ENCODE peak calls at places on chromosomes 7 and 10, in seven cellular contexts. F is endothelial cell of umbilical vein, D is brain microvascular endothelial cell, X is heart left ventricle, R is body of pancreas, P is progenitor cell of endocrine pancreas, U is tibial nerve. Q is an unnamed sample.

GRCh38 chr10:7205656-7206055 is 205.2 kb downstream of the SFMBT2 start:
- DNase-seq in X (peak), D (no peak), F (no peak), P (no peak), U (no peak), R (no peak), Q (no peak)

GRCh38 chr10:30736685-30737232 is 107.2 kb upstream of the LYZL2 start:
- DNase-seq in F (peak), X (peak), D (peak), U (no peak), R (peak), P (no peak), Q (no peak)

GRCh38 chr7:147833549-147833948 is 757.0 kb upstream of the C7orf33 start:
- DNase-seq in X (no peak), U (no peak), F (no peak), R (no peak), P (no peak), D (no peak), Q (no peak)

GRCh38 chr7:141231018-141231792 is 157.3 kb downstream of the TMEM178B start:
- DNase-seq in P (no peak), R (peak), U (no peak), F (no peak), D (peak), X (no peak), Q (peak)

GRCh38 chr10:70323143-70323696 is 39.4 kb upstream of the NPFFR1 start:
- DNase-seq in U (no peak), R (no peak), F (no peak), P (no peak), X (no peak), D (no peak), Q (no peak)

GRCh38 chr10:102220612-102221011 is 5.5 kb upstream of the ELOVL3 start:
- DNase-seq in X (no peak), F (no peak), D (no peak), P (no peak), R (no peak), U (no peak), Q (no peak)

GRCh38 chr7:106693659-106694353 is 32.8 kb upstream of the CCDC71L start:
- DNase-seq in F (no peak), D (no peak), R (no peak), X (no peak), P (no peak), U (no peak), Q (no peak)

GRCh38 chr7:76513817-76514799 is 3.8 kb downstream of the UPK3B start:
- DNase-seq in P (no peak), X (peak), R (no peak), F (no peak), U (no peak), D (no peak), Q (no peak)

GRCh38 chr7:1670894-1671875 is 1.1 kb downstream of the ELFN1 start:
- DNase-seq in R (peak), U (peak), P (peak), D (no peak), X (no peak), F (no peak), Q (no peak)

GRCh38 chr7:1672851-1673486 is 2.9 kb downstream of the ELFN1 start:
- DNase-seq in U (peak), D (no peak), P (peak), R (peak), X (no peak), F (no peak), Q (peak)

GRCh38 chr7:1673581-1674102 is 3.6 kb downstream of the ELFN1 start:
- DNase-seq in R (peak), U (peak), P (peak), F (no peak), D (no peak), X (no peak), Q (no peak)

GRCh38 chr7:1669954-1670893 is at the start of gene ELFN1:
- DNase-seq in R (peak), X (no peak), F (no peak), D (no peak), P (peak), U (no peak), Q (peak)

DNA sequence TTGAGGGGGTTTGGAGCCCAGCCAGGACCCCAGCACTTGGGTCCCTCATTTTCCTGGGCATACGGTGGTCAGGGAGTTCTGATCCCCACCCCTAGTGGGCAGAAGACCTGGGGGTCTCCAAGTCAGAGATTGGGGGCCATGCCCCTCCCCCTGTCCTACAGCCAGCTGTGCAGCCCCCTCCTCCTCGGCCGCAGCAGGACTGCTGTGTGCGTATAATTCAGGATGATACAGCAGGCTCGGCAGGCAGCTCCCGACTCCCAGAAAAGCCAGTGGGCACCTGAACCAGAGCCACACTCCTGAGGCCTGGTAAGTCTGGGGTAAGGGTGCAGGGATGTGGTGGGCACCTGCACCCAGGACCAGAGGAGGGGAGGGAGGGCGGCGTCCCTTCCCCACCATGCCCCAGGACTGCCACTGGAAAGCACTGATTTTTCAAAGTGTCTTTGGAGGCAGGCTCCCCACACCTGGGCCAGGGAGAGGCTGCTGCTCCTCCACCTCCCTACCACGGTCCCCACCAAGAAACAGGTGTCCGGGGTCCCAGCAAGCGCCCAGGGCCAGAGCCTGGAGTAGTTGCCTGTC is 1.9 kb downstream of the ELFN1 start:
- DNase-seq in X (no peak), R (peak), D (no peak), U (no peak), F (no peak), P (peak), Q (no peak)
- TF ChIP-seq CTCF in X (no peak), R (no peak), D (no peak), U (no peak), F (no peak), P (no peak), Q (no peak)

GRCh38 chr7:27936244-27937102 is 196.5 kb downstream of the TAX1BP1 start:
- DNase-seq in X (no peak), P (no peak), U (no peak), F (no peak), D (no peak), R (no peak), Q (no peak)
- TF ChIP-seq CTCF in X (no peak), P (no peak), U (no peak), F (no peak), D (no peak), R (no peak), Q (no peak)

GRCh38 chr10:113780681-113781250 is 29.3 kb downstream of the PLEKHS1 start:
- DNase-seq in D (no peak), U (no peak), X (no peak), R (no peak), P (no peak), F (no peak), Q (no peak)
- TF ChIP-seq CTCF in D (peak), U (no peak), X (no peak), R (no peak), P (no peak), F (no peak), Q (no peak)

GRCh38 chr7:134613623-134614347 is 32.9 kb upstream of the BPGM start:
- DNase-seq in D (peak), U (no peak), X (no peak), R (no peak), F (peak), P (no peak), Q (no peak)
- TF ChIP-seq CTCF in D (no peak), U (no peak), X (no peak), R (no peak), F (no peak), P (no peak), Q (no peak)

DNA sequence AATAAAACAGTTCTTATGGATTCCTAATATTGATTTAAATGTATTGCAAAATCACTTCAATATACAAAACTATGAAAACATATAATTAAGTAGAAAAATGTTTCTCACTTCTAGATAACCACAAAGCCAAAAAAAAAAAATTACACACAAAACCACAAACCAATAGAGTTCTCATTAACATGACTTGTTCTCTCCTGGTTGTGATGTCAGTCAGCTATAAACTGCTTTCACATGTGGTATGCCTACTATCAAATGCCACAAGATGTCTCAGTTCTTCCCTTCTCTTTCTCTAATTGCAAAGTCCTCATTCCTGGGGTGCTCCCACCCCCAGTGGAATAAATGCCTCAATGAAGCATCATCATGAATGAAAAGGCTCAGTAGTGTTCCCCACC is 16.6 kb downstream of the GNAI1 start:
- DNase-seq in P (no peak), X (no peak), R (no peak), F (no peak), D (no peak), U (no peak), Q (no peak)
- TF ChIP-seq CTCF in P (no peak), X (no peak), R (no peak), F (no peak), D (no peak), U (no peak), Q (no peak)

DNA sequence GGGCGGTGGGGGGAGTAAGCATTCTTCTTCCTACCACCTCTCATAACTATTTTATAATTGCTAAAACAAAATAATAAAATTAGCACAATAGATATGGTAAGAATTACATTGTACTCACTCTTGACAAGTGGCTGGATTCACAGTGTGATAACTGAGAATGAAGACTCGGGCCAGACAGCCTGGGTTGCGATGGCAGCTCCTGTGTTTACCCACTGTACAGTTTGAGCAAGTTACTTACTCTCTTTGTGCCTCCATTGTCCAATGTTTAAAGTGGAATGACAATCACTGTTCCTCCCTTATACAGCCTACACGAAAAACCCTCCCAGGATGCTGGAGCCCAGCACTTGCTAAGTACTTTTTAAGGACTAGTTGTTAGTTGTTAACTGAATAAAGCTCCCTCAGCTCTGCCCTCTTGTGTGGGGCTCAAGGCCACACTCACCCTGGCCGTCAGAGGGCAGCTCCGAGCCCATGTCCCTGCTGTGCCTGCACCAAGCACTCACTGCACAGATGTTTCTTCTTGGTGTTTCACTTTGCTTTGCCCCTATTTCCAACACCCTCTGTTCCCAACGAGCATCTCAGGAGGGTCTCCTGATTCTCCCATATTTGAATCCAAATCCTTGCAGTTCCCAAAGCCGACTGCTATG is 56.4 kb upstream of the NPS start:
- DNase-seq in P (no peak), X (no peak), R (no peak), U (no peak), F (no peak), D (peak), Q (no peak)
- TF ChIP-seq CTCF in P (peak), X (no peak), R (no peak), U (no peak), F (no peak), D (peak), Q (no peak)

GRCh38 chr7:116164552-116164951 is 45.8 kb upstream of the TES start:
- DNase-seq in P (no peak), X (no peak), R (no peak), F (no peak), U (no peak), D (no peak), Q (no peak)

GRCh38 chr7:116169060-116169459 is 41.3 kb upstream of the TES start:
- DNase-seq in P (no peak), X (no peak), D (no peak), F (no peak), U (no peak), R (no peak), Q (no peak)

GRCh38 chr7:116166167-116166566 is 44.2 kb upstream of the TES start:
- DNase-seq in P (no peak), F (no peak), R (no peak), U (no peak), X (no peak), D (no peak), Q (no peak)

GRCh38 chr7:116165717-116166116 is 44.6 kb upstream of the TES start:
- DNase-seq in D (no peak), P (no peak), F (no peak), X (no peak), R (no peak), U (no peak), Q (no peak)

GRCh38 chr7:116167177-116167576 is 43.2 kb upstream of the TES start:
- DNase-seq in F (no peak), P (no peak), X (no peak), R (no peak), U (no peak), D (no peak), Q (no peak)
- TF ChIP-seq CTCF in F (peak), P (no peak), X (no peak), R (no peak), U (no peak), D (peak), Q (no peak)

GRCh38 chr10:129854181-129854580 is 109.9 kb downstream of the EBF3 start:
- DNase-seq in R (no peak), F (no peak), X (no peak), U (no peak), D (no peak), P (no peak), Q (no peak)

GRCh38 chr10:129854796-129855705 is 109.0 kb downstream of the EBF3 start:
- DNase-seq in D (no peak), X (no peak), U (no peak), F (no peak), P (no peak), R (no peak), Q (no peak)

GRCh38 chr10:129852829-129853228 is 111.2 kb downstream of the EBF3 start:
- DNase-seq in R (no peak), D (no peak), P (no peak), X (no peak), F (no peak), U (no peak), Q (no peak)

GRCh38 chr10:129851941-129852650 is 112.0 kb downstream of the EBF3 start:
- DNase-seq in P (no peak), U (no peak), D (no peak), F (no peak), X (no peak), R (no peak), Q (no peak)

DNA sequence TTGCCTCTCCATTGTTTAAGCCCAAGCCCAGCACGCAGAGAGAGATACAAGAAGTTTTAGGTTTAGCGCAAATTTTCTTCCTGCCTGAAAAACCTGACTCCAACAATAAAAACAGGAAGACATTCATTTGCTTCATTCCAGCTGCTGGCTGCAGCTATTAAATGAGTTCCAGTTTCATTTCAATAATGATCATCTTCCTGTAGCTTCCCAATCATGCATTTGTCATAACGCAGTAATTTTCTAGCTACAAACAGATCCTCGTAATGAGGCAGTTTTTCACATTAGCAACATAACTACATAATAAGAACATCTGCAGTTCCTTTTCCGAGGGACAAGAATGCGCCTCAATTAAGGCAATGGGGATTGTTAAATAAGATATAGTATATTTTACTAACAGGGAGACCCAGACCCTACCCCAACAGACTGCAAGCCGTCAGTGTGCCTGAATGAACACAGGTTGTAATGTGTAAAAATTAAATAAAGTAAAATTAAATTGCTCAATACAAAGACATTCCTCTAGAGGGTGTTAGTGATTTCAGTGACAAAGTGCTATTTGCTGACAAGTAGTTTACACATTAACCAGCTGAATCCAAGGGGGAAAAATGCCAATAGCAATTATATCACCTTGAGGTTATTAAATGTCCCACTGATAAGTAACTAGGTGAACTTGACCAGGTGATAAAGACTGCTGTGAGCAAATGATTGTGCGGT is 110.7 kb downstream of the EBF3 start:
- DNase-seq in X (no peak), F (no peak), D (no peak), P (no peak), U (no peak), R (no peak), Q (no peak)
- TF ChIP-seq CTCF in X (peak), F (no peak), D (no peak), P (peak), U (peak), R (peak), Q (peak)

GRCh38 chr10:80167471-80167870 is 34.9 kb downstream of the PLAC9 start:
- DNase-seq in R (no peak), D (no peak), X (no peak), P (no peak), F (no peak), U (no peak), Q (no peak)

GRCh38 chr10:80163741-80164341 is 31.3 kb downstream of the PLAC9 start:
- DNase-seq in P (no peak), R (no peak), U (no peak), X (peak), D (no peak), F (peak), Q (no peak)

GRCh38 chr10:80164596-80164995 is 32.1 kb downstream of the PLAC9 start:
- DNase-seq in D (no peak), U (no peak), R (no peak), P (no peak), X (no peak), F (no peak), Q (no peak)

GRCh38 chr10:80166581-80167470 is 34.3 kb downstream of the PLAC9 start:
- DNase-seq in X (no peak), U (no peak), P (no peak), D (no peak), F (no peak), R (no peak), Q (no peak)

DNA sequence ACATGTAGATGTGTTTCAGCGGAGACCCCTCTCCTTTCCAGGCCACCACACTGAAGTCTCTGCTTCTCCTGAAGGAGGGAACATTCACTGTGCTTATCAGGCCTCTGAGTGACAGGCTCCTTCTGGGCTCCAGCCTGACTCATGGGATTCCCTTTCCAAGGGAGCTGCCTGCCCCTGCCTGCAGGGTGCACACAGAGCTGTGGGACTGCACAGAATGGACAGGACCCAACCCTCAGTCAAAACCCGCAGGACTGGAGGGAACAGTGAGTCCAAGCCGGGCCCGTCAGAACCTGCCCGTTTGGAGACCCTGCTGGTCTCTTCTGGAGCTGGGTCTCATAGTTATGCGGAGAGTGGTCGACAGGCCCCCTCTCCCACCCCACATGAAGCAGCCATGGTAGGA is 32.6 kb downstream of the PLAC9 start:
- DNase-seq in R (no peak), X (peak), D (peak), P (no peak), U (no peak), F (no peak), Q (no peak)
- TF ChIP-seq CTCF in R (no peak), X (no peak), D (peak), P (no peak), U (no peak), F (no peak), Q (no peak)

GRCh38 chr7:29342761-29343160 is 148.2 kb downstream of the CHN2 start:
- DNase-seq in P (no peak), F (no peak), X (no peak), D (no peak), U (no peak), R (no peak), Q (no peak)

GRCh38 chr7:29343379-29343778 is 148.8 kb downstream of the CHN2 start:
- DNase-seq in F (no peak), R (no peak), U (no peak), X (no peak), P (no peak), D (no peak), Q (no peak)

GRCh38 chr7:29346574-29346973 is 152.0 kb downstream of the CHN2 start:
- DNase-seq in D (no peak), F (no peak), X (no peak), R (no peak), U (no peak), P (no peak), Q (no peak)

GRCh38 chr7:29344334-29344978 is 149.9 kb downstream of the CHN2 start:
- DNase-seq in P (no peak), R (no peak), D (no peak), X (no peak), U (no peak), F (no peak), Q (no peak)

GRCh38 chr7:29345590-29345989 is 151.0 kb downstream of the CHN2 start:
- DNase-seq in X (peak), R (peak), P (no peak), U (no peak), D (peak), F (peak), Q (peak)
- TF ChIP-seq CTCF in X (peak), R (peak), P (peak), U (no peak), D (peak), F (peak), Q (peak)